ENCODE peak calls at places on chromosomes 4 and X, in eight cellular contexts. One of them, this sample, is unnamed.

GRCh38 chr4:109764376-109764775 is 34.5 kb upstream of the PLA2G12A start:
- DNase-seq in fibroblast of lung: no peak
- DNase-seq in tibial artery: no peak
- DNase-seq in breast epithelium: no peak
- DNase-seq in lung: no peak
- DNase-seq in transverse colon: no peak
- DNase-seq in HepG2: no peak
- DNase-seq in dorsolateral prefrontal cortex: no peak
- DNase-seq in this sample: no peak

GRCh38 chr4:35138449-35138848 is 1105.9 kb downstream of the ARAP2 start:
- DNase-seq in fibroblast of lung: no peak
- DNase-seq in tibial artery: no peak
- DNase-seq in breast epithelium: no peak
- DNase-seq in lung: no peak
- DNase-seq in transverse colon: no peak
- DNase-seq in HepG2: no peak
- DNase-seq in dorsolateral prefrontal cortex: no peak
- DNase-seq in this sample: no peak

GRCh38 chr4:106495498-106495897 is 126.9 kb upstream of the GIMD1 start:
- DNase-seq in fibroblast of lung: peak; percentile 9
- DNase-seq in tibial artery: no peak
- DNase-seq in breast epithelium: no peak
- DNase-seq in lung: no peak
- DNase-seq in transverse colon: no peak
- DNase-seq in HepG2: no peak
- DNase-seq in dorsolateral prefrontal cortex: no peak
- DNase-seq in this sample: no peak

GRCh38 chr4:138090918-138091659 is 151.1 kb downstream of the SLC7A11 start:
- DNase-seq in fibroblast of lung: no peak
- DNase-seq in tibial artery: no peak
- DNase-seq in breast epithelium: no peak
- DNase-seq in lung: no peak
- DNase-seq in transverse colon: no peak
- DNase-seq in HepG2: no peak
- DNase-seq in dorsolateral prefrontal cortex: no peak
- DNase-seq in this sample: no peak

GRCh38 chr4:7419961-7420660 is 14.6 kb downstream of the PSAPL1 start:
- DNase-seq in fibroblast of lung: no peak
- DNase-seq in tibial artery: peak; percentile 12
- DNase-seq in breast epithelium: peak; percentile 30
- DNase-seq in lung: no peak
- DNase-seq in transverse colon: no peak
- DNase-seq in HepG2: no peak
- DNase-seq in dorsolateral prefrontal cortex: peak; percentile 28
- DNase-seq in this sample: no peak

GRCh38 chr4:81743731-81744465 is 272.2 kb upstream of the RASGEF1B start:
- DNase-seq in fibroblast of lung: no peak
- DNase-seq in tibial artery: no peak
- DNase-seq in breast epithelium: no peak
- DNase-seq in lung: no peak
- DNase-seq in transverse colon: no peak
- DNase-seq in HepG2: no peak
- DNase-seq in dorsolateral prefrontal cortex: no peak
- DNase-seq in this sample: no peak

GRCh38 chr4:168891086-168891485 is 119.0 kb downstream of the CBR4 start:
- DNase-seq in fibroblast of lung: no peak
- DNase-seq in tibial artery: no peak
- DNase-seq in breast epithelium: no peak
- DNase-seq in lung: no peak
- DNase-seq in transverse colon: no peak
- DNase-seq in HepG2: no peak
- DNase-seq in dorsolateral prefrontal cortex: no peak
- DNase-seq in this sample: no peak

GRCh38 chr4:112172180-112172579 is 26.9 kb downstream of the FAM241A start:
- DNase-seq in fibroblast of lung: no peak
- DNase-seq in tibial artery: no peak
- DNase-seq in breast epithelium: no peak
- DNase-seq in lung: no peak
- DNase-seq in transverse colon: no peak
- DNase-seq in HepG2: no peak
- DNase-seq in dorsolateral prefrontal cortex: no peak
- DNase-seq in this sample: no peak

GRCh38 chr4:147118523-147118922 is 172.9 kb upstream of the TTC29 start:
- DNase-seq in fibroblast of lung: peak; percentile 65
- DNase-seq in tibial artery: peak; percentile 47
- DNase-seq in breast epithelium: no peak
- DNase-seq in lung: no peak
- DNase-seq in transverse colon: no peak
- DNase-seq in HepG2: no peak
- DNase-seq in dorsolateral prefrontal cortex: no peak
- DNase-seq in this sample: no peak

GRCh38 chr4:75715105-75715799 is 9.1 kb upstream of the USO1 start:
- DNase-seq in fibroblast of lung: peak; percentile 64
- DNase-seq in tibial artery: no peak
- DNase-seq in breast epithelium: no peak
- DNase-seq in lung: peak; percentile 14
- DNase-seq in transverse colon: no peak
- DNase-seq in HepG2: no peak
- DNase-seq in dorsolateral prefrontal cortex: no peak
- DNase-seq in this sample: no peak

GRCh38 chrX:132623307-132623706 is 134.5 kb upstream of the MBNL3 start:
- DNase-seq in fibroblast of lung: no peak
- DNase-seq in tibial artery: no peak
- DNase-seq in breast epithelium: no peak
- DNase-seq in lung: no peak
- DNase-seq in transverse colon: no peak
- DNase-seq in HepG2: no peak
- DNase-seq in dorsolateral prefrontal cortex: no peak
- DNase-seq in this sample: no peak

GRCh38 chrX:14884714-14885113 is 11.5 kb downstream of the MOSPD2 start:
- DNase-seq in fibroblast of lung: no peak
- DNase-seq in tibial artery: no peak
- DNase-seq in breast epithelium: no peak
- DNase-seq in lung: no peak
- DNase-seq in transverse colon: no peak
- DNase-seq in HepG2: no peak
- DNase-seq in dorsolateral prefrontal cortex: no peak
- DNase-seq in this sample: no peak

GRCh38 chr4:34323549-34324325 is 1920.6 kb downstream of the ARAP2 start:
- DNase-seq in fibroblast of lung: no peak
- DNase-seq in tibial artery: no peak
- DNase-seq in breast epithelium: no peak
- DNase-seq in lung: no peak
- DNase-seq in transverse colon: no peak
- DNase-seq in HepG2: no peak
- DNase-seq in dorsolateral prefrontal cortex: no peak
- DNase-seq in this sample: no peak

GRCh38 chr4:4521069-4521468 is 20.8 kb downstream of the STX18 start:
- DNase-seq in fibroblast of lung: no peak
- DNase-seq in tibial artery: no peak
- DNase-seq in breast epithelium: no peak
- DNase-seq in lung: no peak
- DNase-seq in transverse colon: no peak
- DNase-seq in HepG2: no peak
- DNase-seq in dorsolateral prefrontal cortex: no peak
- DNase-seq in this sample: no peak

GRCh38 chr4:158750379-158750778 is 18.4 kb upstream of the FNIP2 start:
- DNase-seq in fibroblast of lung: peak; percentile 95
- DNase-seq in tibial artery: no peak
- DNase-seq in breast epithelium: no peak
- DNase-seq in lung: no peak
- DNase-seq in transverse colon: no peak
- DNase-seq in HepG2: no peak
- DNase-seq in dorsolateral prefrontal cortex: no peak
- DNase-seq in this sample: no peak

GRCh38 chrX:17564689-17565409 is 172.4 kb upstream of the SCML1 start:
- DNase-seq in fibroblast of lung: peak; percentile 57
- DNase-seq in tibial artery: peak; percentile 27
- DNase-seq in breast epithelium: no peak
- DNase-seq in lung: no peak
- DNase-seq in transverse colon: no peak
- DNase-seq in HepG2: no peak
- DNase-seq in dorsolateral prefrontal cortex: no peak
- DNase-seq in this sample: no peak

GRCh38 chr4:113646456-113646809 is 115.1 kb downstream of the CAMK2D start:
- DNase-seq in fibroblast of lung: peak; percentile 44
- DNase-seq in tibial artery: no peak
- DNase-seq in breast epithelium: no peak
- DNase-seq in lung: no peak
- DNase-seq in transverse colon: peak; percentile 63
- DNase-seq in HepG2: no peak
- DNase-seq in dorsolateral prefrontal cortex: no peak
- DNase-seq in this sample: no peak

DNA sequence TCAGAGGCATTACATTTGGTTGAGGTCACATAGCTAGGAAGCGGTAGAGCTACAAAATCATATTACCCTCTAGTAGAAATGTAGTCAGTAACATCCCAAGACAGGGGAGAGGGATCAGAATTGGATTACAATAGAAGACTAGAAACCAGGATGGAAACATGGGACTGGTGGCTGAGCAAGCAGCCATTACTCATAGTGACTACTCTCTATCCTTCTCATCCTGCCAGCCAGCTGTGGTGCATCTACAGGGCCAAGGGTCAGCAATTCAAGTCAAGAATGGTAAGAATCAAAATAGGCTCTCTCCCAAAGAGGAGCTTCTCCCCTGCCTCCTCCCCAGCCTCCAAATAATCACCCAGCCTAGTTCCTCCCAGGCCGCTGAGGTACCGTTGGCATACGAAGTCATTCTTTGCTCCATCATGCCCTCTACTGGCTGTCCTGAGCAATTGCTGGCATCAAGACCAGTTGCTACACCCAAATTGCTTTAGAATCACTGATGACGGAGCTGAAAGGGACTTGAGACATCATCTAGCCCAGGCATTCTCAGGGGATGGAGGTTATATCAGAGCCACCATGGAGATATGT is 19.4 kb downstream of the AWAT2 start:
- DNase-seq in fibroblast of lung: peak; percentile 9
- DNase-seq in tibial artery: no peak
- DNase-seq in breast epithelium: no peak
- DNase-seq in lung: no peak
- DNase-seq in transverse colon: peak; percentile 13
- DNase-seq in HepG2: peak; percentile 7
- DNase-seq in dorsolateral prefrontal cortex: no peak
- DNase-seq in this sample: no peak
- TF ChIP-seq CTCF in fibroblast of lung: peak; percentile 72
- TF ChIP-seq CTCF in tibial artery: peak; percentile 47
- TF ChIP-seq CTCF in breast epithelium: peak; percentile 26
- TF ChIP-seq CTCF in lung: peak; percentile 64
- TF ChIP-seq CTCF in transverse colon: peak; percentile 47
- TF ChIP-seq CTCF in HepG2: peak; percentile 82
- TF ChIP-seq CTCF in dorsolateral prefrontal cortex: peak; percentile 51
- TF ChIP-seq CTCF in this sample: peak; percentile 88

GRCh38 chrX:130179170-130179569 is 7.4 kb downstream of the RAB33A start:
- DNase-seq in fibroblast of lung: no peak
- DNase-seq in tibial artery: no peak
- DNase-seq in breast epithelium: no peak
- DNase-seq in lung: peak; percentile 11
- DNase-seq in transverse colon: no peak
- DNase-seq in HepG2: no peak
- DNase-seq in dorsolateral prefrontal cortex: no peak
- DNase-seq in this sample: no peak
- H3K4me3 ChIP-seq in fibroblast of lung: no peak overlapping the region
- H3K4me3 ChIP-seq in tibial artery: no peak overlapping the region
- H3K4me3 ChIP-seq in breast epithelium: no peak overlapping the region
- H3K4me3 ChIP-seq in lung: no peak overlapping the region
- H3K4me3 ChIP-seq in transverse colon: no peak overlapping the region
- H3K4me3 ChIP-seq in HepG2: no peak overlapping the region
- H3K4me3 ChIP-seq in dorsolateral prefrontal cortex: peak overlapping the region; percentile 14
- H3K4me3 ChIP-seq in this sample: no peak overlapping the region

GRCh38 chr4:2830632-2831610 is 12.7 kb upstream of the ADD1 start:
- DNase-seq in fibroblast of lung: no peak
- DNase-seq in tibial artery: no peak
- DNase-seq in breast epithelium: peak; percentile 10
- DNase-seq in lung: no peak
- DNase-seq in transverse colon: peak; percentile 6
- DNase-seq in HepG2: no peak
- DNase-seq in dorsolateral prefrontal cortex: no peak
- DNase-seq in this sample: no peak
- H3K27me3 ChIP-seq in fibroblast of lung: no peaks in the 10 kb centered on the region
- H3K27me3 ChIP-seq in tibial artery: no peaks in the 10 kb centered on the region
- H3K27me3 ChIP-seq in breast epithelium: no peaks in the 10 kb centered on the region
- H3K27me3 ChIP-seq in lung: no peaks in the 10 kb centered on the region
- H3K27me3 ChIP-seq in transverse colon: no peaks in the 10 kb centered on the region
- H3K27me3 ChIP-seq in HepG2: no peaks in the 10 kb centered on the region
- H3K27me3 ChIP-seq in dorsolateral prefrontal cortex: no peaks in the 10 kb centered on the region
- H3K27me3 ChIP-seq in this sample: no peaks in the 10 kb centered on the region

GRCh38 chrX:103817502-103817901 is 14.6 kb downstream of the RAB9B start:
- DNase-seq in fibroblast of lung: no peak
- DNase-seq in tibial artery: no peak
- DNase-seq in breast epithelium: no peak
- DNase-seq in lung: no peak
- DNase-seq in transverse colon: no peak
- DNase-seq in HepG2: peak; percentile 10
- DNase-seq in dorsolateral prefrontal cortex: no peak
- DNase-seq in this sample: no peak
- TF ChIP-seq CTCF in fibroblast of lung: peak; percentile 35
- TF ChIP-seq CTCF in tibial artery: peak; percentile 63
- TF ChIP-seq CTCF in breast epithelium: peak; percentile 33
- TF ChIP-seq CTCF in lung: peak; percentile 59
- TF ChIP-seq CTCF in transverse colon: peak; percentile 69
- TF ChIP-seq CTCF in HepG2: peak; percentile 42
- TF ChIP-seq CTCF in dorsolateral prefrontal cortex: peak; percentile 78
- TF ChIP-seq CTCF in this sample: peak; percentile 50

GRCh38 chrX:9164086-9164485 is 130.2 kb upstream of the FAM9B start:
- DNase-seq in fibroblast of lung: peak; percentile 38
- DNase-seq in tibial artery: no peak
- DNase-seq in breast epithelium: no peak
- DNase-seq in lung: no peak
- DNase-seq in transverse colon: no peak
- DNase-seq in HepG2: no peak
- DNase-seq in dorsolateral prefrontal cortex: no peak
- DNase-seq in this sample: no peak
- H3K4me3 ChIP-seq in fibroblast of lung: no peak overlapping the region
- H3K4me3 ChIP-seq in tibial artery: no peak overlapping the region
- H3K4me3 ChIP-seq in breast epithelium: no peak overlapping the region
- H3K4me3 ChIP-seq in lung: no peak overlapping the region
- H3K4me3 ChIP-seq in transverse colon: no peak overlapping the region
- H3K4me3 ChIP-seq in HepG2: no peak overlapping the region
- H3K4me3 ChIP-seq in dorsolateral prefrontal cortex: no peak overlapping the region
- H3K4me3 ChIP-seq in this sample: no peak overlapping the region

This sample was measured in GM06990.